ENCODE peak calls at places on chromosomes 16 and 17, in eight cellular contexts. A, V, E, M, W, B, N and X are unnamed samples.

GRCh38 chr17:10243905-10244844 is 45.8 kb upstream of the GAS7 start:
- DNase-seq in W (peak; percentile 17), V (no peak), M (peak; percentile 26), B (no peak), A (no peak), N (peak; percentile 27), E (peak; percentile 41), X (no peak)

GRCh38 chr16:81601008-81601428 is 156.4 kb downstream of the CMIP start:
- DNase-seq in A (no peak), B (peak; percentile 85), W (peak; percentile 46), N (no peak), V (no peak), E (no peak), M (no peak), X (no peak)

GRCh38 chr16:19418200-19418599 is 517 bp downstream of the TMC5 start:
- DNase-seq in E (no peak), V (no peak), N (no peak), W (no peak), B (no peak), M (no peak), A (no peak), X (no peak)

GRCh38 chr17:38705523-38705802 is 390 bp downstream of the MLLT6 start:
- DNase-seq in E (no peak), N (peak; percentile 56), M (no peak), B (no peak), W (no peak), A (no peak), V (no peak), X (no peak)

GRCh38 chr17:17117923-17118322 is 75.7 kb downstream of the MPRIP start:
- DNase-seq in N (no peak), A (no peak), V (no peak), E (no peak), W (no peak), B (no peak), M (no peak), X (no peak)

GRCh38 chr17:77565166-77565565 is 393.3 kb upstream of the TNRC6C start:
- DNase-seq in W (no peak), A (no peak), M (no peak), N (no peak), V (no peak), E (no peak), B (no peak), X (no peak)

GRCh38 chr17:7685533-7686220 is 1.6 kb downstream of the TP53 start:
- DNase-seq in B (peak; percentile 88), M (peak; percentile 86), A (peak; percentile 92), N (peak; percentile 95), V (peak; percentile 95), W (peak; percentile 98), E (peak; percentile 92), X (peak; percentile 68)

GRCh38 chr17:67386965-67387551 is 10.0 kb downstream of the PITPNC1 start:
- DNase-seq in E (peak; percentile 38), W (peak; percentile 81), B (peak; percentile 80), V (no peak), N (no peak), M (no peak), A (peak; percentile 62), X (no peak)

GRCh38 chr17:2059125-2059836 is 4.4 kb downstream of the HIC1 start:
- DNase-seq in E (no peak), M (no peak), A (no peak), B (no peak), N (peak; percentile 57), V (no peak), W (no peak), X (no peak)

GRCh38 chr17:2058521-2059124 is 3.7 kb downstream of the HIC1 start:
- DNase-seq in B (no peak), W (peak; percentile 80), N (peak; percentile 83), V (peak; percentile 54), E (peak; percentile 79), A (peak; percentile 87), M (peak; percentile 69), X (peak; percentile 72)

GRCh38 chr17:2057130-2057713 is 2.3 kb downstream of the HIC1 start:
- DNase-seq in E (no peak), W (no peak), A (no peak), N (no peak), M (no peak), V (no peak), B (no peak), X (no peak)

GRCh38 chr17:2056221-2057129 is 1.6 kb downstream of the HIC1 start:
- DNase-seq in N (peak; percentile 54), V (peak; percentile 71), B (no peak), A (no peak), E (no peak), M (no peak), W (no peak), X (no peak)

GRCh38 chr17:2057714-2058520 is 3.0 kb downstream of the HIC1 start:
- DNase-seq in B (no peak), W (no peak), M (no peak), N (peak; percentile 48), E (no peak), A (no peak), V (peak; percentile 51), X (no peak)
- H3K4me1 ChIP-seq in B (no peaks in the 10 kb centered on the region), W (peaks cover 5% of the 10 kb centered on the region), M (peaks cover 91% of the 10 kb centered on the region), N (peaks cover 74% of the 10 kb centered on the region), E (peaks cover 31% of the 10 kb centered on the region), A (peaks cover 82% of the 10 kb centered on the region), V (peaks cover 29% of the 10 kb centered on the region), X (peaks cover 12% of the 10 kb centered on the region)

GRCh38 chr16:68369168-68369567 is 58.3 kb downstream of the PRMT7 start:
- DNase-seq in N (no peak), B (no peak), V (no peak), W (no peak), M (no peak), E (no peak), A (no peak), X (no peak)

GRCh38 chr16:68369697-68370096 is 58.9 kb downstream of the PRMT7 start:
- DNase-seq in E (no peak), V (peak; percentile 31), N (no peak), M (no peak), W (no peak), B (peak; percentile 30), A (no peak), X (no peak)

GRCh38 chr16:68371706-68372380 is 61.0 kb downstream of the PRMT7 start:
- DNase-seq in M (no peak), E (no peak), A (no peak), V (no peak), N (no peak), B (no peak), W (no peak), X (no peak)

GRCh38 chr16:68370921-68371651 is 60.3 kb downstream of the PRMT7 start:
- DNase-seq in V (peak; percentile 62), N (no peak), E (no peak), A (no peak), W (no peak), M (no peak), B (no peak), X (no peak)

DNA sequence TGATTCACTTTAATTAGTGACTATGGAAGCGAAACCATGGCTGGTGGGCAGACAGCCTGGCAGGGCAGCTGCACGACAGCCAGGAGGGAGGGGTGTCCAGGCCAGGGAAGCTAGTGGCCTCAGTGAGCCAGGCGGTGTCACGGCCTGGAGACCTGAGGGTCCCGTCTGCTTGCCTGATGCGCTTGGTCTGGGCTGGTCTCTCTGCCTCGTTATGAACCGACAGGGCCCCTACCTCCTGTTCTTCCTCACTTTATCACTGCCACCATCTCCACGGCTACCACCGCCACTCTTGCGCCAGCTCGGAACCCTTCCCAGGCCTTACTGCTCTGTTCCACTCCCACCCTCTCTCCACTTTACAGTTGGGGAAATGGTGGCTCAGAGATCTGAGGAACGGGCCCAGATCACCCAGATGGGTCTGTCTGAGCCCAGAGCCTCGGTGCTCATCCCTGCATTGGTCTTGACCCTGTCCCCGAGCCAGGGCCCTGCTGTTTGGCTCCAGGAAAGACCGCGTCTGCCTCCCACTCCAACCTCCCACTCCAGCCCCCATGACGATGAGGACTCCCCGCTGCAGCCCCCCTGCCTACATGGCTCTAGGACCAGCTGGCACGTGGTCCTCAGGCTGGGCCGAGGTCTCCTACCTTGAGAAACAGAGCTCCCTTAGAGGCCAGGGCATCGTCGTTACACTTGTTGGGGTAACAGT is 59.6 kb downstream of the PRMT7 start:
- DNase-seq in N (no peak), A (no peak), V (no peak), M (no peak), B (no peak), W (no peak), E (no peak), X (no peak)
- H3K27ac ChIP-seq in N (no peak overlapping the region), A (no peak overlapping the region), V (no peak overlapping the region), M (no peak overlapping the region), B (no peak overlapping the region), W (no peak overlapping the region), E (no peak overlapping the region), X (no peak overlapping the region)

DNA sequence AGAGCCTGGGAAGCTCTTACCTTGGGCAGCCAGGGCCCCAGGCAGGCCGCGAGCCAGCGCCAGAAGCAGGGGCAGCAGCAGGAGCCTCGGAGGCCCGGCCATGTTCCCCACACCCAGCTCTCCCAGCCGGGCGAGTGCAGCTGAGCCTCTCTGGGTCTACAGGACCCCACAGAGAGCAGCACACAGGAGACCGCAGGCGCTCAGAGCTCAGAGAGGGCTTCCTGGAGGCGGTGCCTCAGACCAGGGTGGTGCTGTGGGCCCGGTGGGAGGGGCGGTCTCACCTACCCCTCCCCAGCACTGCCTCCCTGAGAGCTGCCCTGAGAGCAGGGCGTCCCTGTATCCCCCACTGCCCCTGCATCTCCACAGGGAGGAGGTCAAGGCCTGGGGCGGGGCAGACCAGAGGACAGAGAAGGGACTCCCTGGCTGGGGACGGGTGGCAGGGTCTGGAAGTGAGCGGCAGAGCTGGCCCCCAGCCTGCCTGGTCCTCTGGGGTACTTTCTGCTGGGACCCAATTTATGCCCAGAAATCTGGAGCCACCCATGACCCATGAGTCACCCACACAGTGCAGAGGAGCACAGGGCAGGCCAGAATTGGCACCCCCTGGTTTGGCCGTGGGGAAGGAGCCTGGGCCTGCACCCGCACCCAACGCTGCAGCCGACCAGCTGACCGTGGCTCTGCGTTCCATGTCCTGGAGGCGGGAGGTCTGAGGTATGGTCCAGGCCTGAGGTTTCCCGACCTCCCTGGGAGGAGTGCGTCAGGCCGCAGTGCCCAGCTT is at the start of gene CD7:
- DNase-seq in M (no peak), B (peak; percentile 49), V (peak; percentile 77), N (no peak), A (peak; percentile 8), E (no peak), W (no peak), X (no peak)
- H3K4me3 ChIP-seq in M (peak within 1 kb of the TSS; percentile 6), B (peak within 1 kb of the TSS; percentile 27), V (peak within 1 kb of the TSS; percentile 91), N (no peak within 1 kb of the TSS), A (no peak within 1 kb of the TSS), E (no peak within 1 kb of the TSS), W (no peak within 1 kb of the TSS), X (no peak within 1 kb of the TSS)

GRCh38 chr16:65770752-65771151 is 595.7 kb upstream of the CDH5 start:
- DNase-seq in V (no peak), B (no peak), N (no peak), M (no peak), A (no peak), W (no peak), E (no peak), X (no peak)

GRCh38 chr16:65767125-65767524 is 599.4 kb upstream of the CDH5 start:
- DNase-seq in V (no peak), E (no peak), N (no peak), M (no peak), W (no peak), A (no peak), B (peak; percentile 80), X (no peak)

GRCh38 chr16:65771707-65772106 is 594.8 kb upstream of the CDH5 start:
- DNase-seq in W (no peak), M (no peak), A (no peak), N (no peak), V (no peak), E (no peak), B (no peak), X (no peak)

GRCh38 chr16:65769776-65770438 is 596.6 kb upstream of the CDH5 start:
- DNase-seq in B (no peak), E (no peak), M (no peak), N (no peak), W (no peak), V (no peak), A (no peak), X (no peak)

DNA sequence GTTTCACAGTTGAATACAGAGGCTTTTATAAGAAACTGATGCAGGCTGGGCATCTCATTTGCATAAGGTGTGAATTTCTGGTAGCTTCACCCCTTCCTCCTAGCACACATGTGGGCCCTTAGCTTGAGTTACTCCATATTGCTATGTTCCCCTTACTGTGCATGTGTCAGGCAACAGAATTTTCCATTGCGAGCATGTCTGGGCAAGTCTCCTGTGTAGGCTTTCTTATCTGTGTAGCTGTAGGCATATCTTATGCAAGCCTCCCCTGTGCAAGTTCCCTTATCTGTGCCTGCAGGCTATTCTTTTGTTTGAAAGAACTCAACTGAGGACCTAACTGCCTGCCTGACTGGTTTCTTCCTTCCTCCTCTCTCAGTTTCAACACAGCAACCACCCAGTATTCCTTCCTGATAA is 597.4 kb upstream of the CDH5 start:
- DNase-seq in V (no peak), E (no peak), M (no peak), N (no peak), A (no peak), B (no peak), W (no peak), X (no peak)
- H3K4me1 ChIP-seq in V (no peaks in the 10 kb centered on the region), E (no peaks in the 10 kb centered on the region), M (no peaks in the 10 kb centered on the region), N (no peaks in the 10 kb centered on the region), A (no peaks in the 10 kb centered on the region), B (peaks cover 19% of the 10 kb centered on the region), W (no peaks in the 10 kb centered on the region), X (peaks cover 8% of the 10 kb centered on the region)